ENCODE peak calls at places on chromosomes 4 and X, in nine cellular contexts. One of them, this sample, is unnamed.

GRCh38 chrX:97211070-97211469 is 327.4 kb downstream of the RPA4 start:
- DNase-seq in heart right ventricle: no peak
- DNase-seq in CD4-positive, alpha-beta T cell: no peak
- DNase-seq in activated gamma-delta T cell treated with Interleukin-2 at 50 U/mL for 16 hours: no peak
- DNase-seq in kidney epithelial cell: no peak
- DNase-seq in T-helper 22 cell: no peak
- DNase-seq in ELF-1: no peak
- DNase-seq in LoVo: no peak
- DNase-seq in iris pigment epithelial cell: peak
- DNase-seq in this sample: no peak

GRCh38 chr4:25098964-25099843 is 61.0 kb downstream of the SEPSECS start:
- DNase-seq in CD4-positive, alpha-beta T cell: no peak
- DNase-seq in kidney epithelial cell: no peak
- DNase-seq in T-helper 22 cell: no peak
- DNase-seq in ELF-1: no peak
- DNase-seq in LoVo: peak
- DNase-seq in activated gamma-delta T cell treated with Interleukin-2 at 50 U/mL for 16 hours: no peak
- DNase-seq in heart right ventricle: peak
- DNase-seq in iris pigment epithelial cell: peak
- DNase-seq in this sample: no peak

GRCh38 chr4:140609548-140610425 is 41.0 kb upstream of the UCP1 start:
- DNase-seq in LoVo: peak
- DNase-seq in heart right ventricle: no peak
- DNase-seq in ELF-1: no peak
- DNase-seq in iris pigment epithelial cell: peak
- DNase-seq in kidney epithelial cell: peak
- DNase-seq in activated gamma-delta T cell treated with Interleukin-2 at 50 U/mL for 16 hours: no peak
- DNase-seq in CD4-positive, alpha-beta T cell: no peak
- DNase-seq in T-helper 22 cell: no peak
- DNase-seq in this sample: no peak

GRCh38 chrX:137363559-137363958 is 202.4 kb upstream of the ZIC3 start:
- DNase-seq in T-helper 22 cell: no peak
- DNase-seq in heart right ventricle: no peak
- DNase-seq in activated gamma-delta T cell treated with Interleukin-2 at 50 U/mL for 16 hours: no peak
- DNase-seq in LoVo: no peak
- DNase-seq in ELF-1: peak
- DNase-seq in kidney epithelial cell: no peak
- DNase-seq in CD4-positive, alpha-beta T cell: no peak
- DNase-seq in iris pigment epithelial cell: no peak
- DNase-seq in this sample: no peak

GRCh38 chrX:150616179-150616862 is 47.9 kb downstream of the MTM1 start:
- DNase-seq in iris pigment epithelial cell: no peak
- DNase-seq in activated gamma-delta T cell treated with Interleukin-2 at 50 U/mL for 16 hours: no peak
- DNase-seq in kidney epithelial cell: no peak
- DNase-seq in ELF-1: peak
- DNase-seq in T-helper 22 cell: no peak
- DNase-seq in LoVo: no peak
- DNase-seq in CD4-positive, alpha-beta T cell: no peak
- DNase-seq in heart right ventricle: no peak
- DNase-seq in this sample: no peak

GRCh38 chr4:53583513-53583912 is 7.8 kb downstream of the LNX1 start:
- DNase-seq in T-helper 22 cell: no peak
- DNase-seq in LoVo: no peak
- DNase-seq in CD4-positive, alpha-beta T cell: no peak
- DNase-seq in activated gamma-delta T cell treated with Interleukin-2 at 50 U/mL for 16 hours: no peak
- DNase-seq in iris pigment epithelial cell: no peak
- DNase-seq in heart right ventricle: no peak
- DNase-seq in ELF-1: no peak
- DNase-seq in kidney epithelial cell: no peak
- DNase-seq in this sample: no peak

GRCh38 chr4:26751004-26751403 is 109.6 kb upstream of the STIM2 start:
- DNase-seq in ELF-1: no peak
- DNase-seq in LoVo: no peak
- DNase-seq in T-helper 22 cell: no peak
- DNase-seq in heart right ventricle: no peak
- DNase-seq in kidney epithelial cell: no peak
- DNase-seq in CD4-positive, alpha-beta T cell: no peak
- DNase-seq in iris pigment epithelial cell: no peak
- DNase-seq in activated gamma-delta T cell treated with Interleukin-2 at 50 U/mL for 16 hours: no peak
- DNase-seq in this sample: no peak

GRCh38 chr4:181293541-181293940 is 949.7 kb upstream of the TENM3 start:
- DNase-seq in activated gamma-delta T cell treated with Interleukin-2 at 50 U/mL for 16 hours: no peak
- DNase-seq in ELF-1: no peak
- DNase-seq in T-helper 22 cell: no peak
- DNase-seq in CD4-positive, alpha-beta T cell: no peak
- DNase-seq in LoVo: no peak
- DNase-seq in iris pigment epithelial cell: no peak
- DNase-seq in kidney epithelial cell: no peak
- DNase-seq in heart right ventricle: no peak
- DNase-seq in this sample: no peak

GRCh38 chrX:134670241-134670811 is 12.1 kb upstream of the PLAC1 start:
- DNase-seq in iris pigment epithelial cell: peak
- DNase-seq in ELF-1: peak
- DNase-seq in heart right ventricle: no peak
- DNase-seq in T-helper 22 cell: no peak
- DNase-seq in activated gamma-delta T cell treated with Interleukin-2 at 50 U/mL for 16 hours: no peak
- DNase-seq in kidney epithelial cell: peak
- DNase-seq in CD4-positive, alpha-beta T cell: no peak
- DNase-seq in LoVo: no peak
- DNase-seq in this sample: no peak

GRCh38 chrX:154429708-154430107 is 1.2 kb downstream of the ATP6AP1 start:
- DNase-seq in kidney epithelial cell: no peak
- DNase-seq in ELF-1: no peak
- DNase-seq in LoVo: no peak
- DNase-seq in T-helper 22 cell: no peak
- DNase-seq in iris pigment epithelial cell: no peak
- DNase-seq in CD4-positive, alpha-beta T cell: no peak
- DNase-seq in heart right ventricle: no peak
- DNase-seq in activated gamma-delta T cell treated with Interleukin-2 at 50 U/mL for 16 hours: no peak
- DNase-seq in this sample: no peak